ENCODE peak calls at places on chromosomes 5 and 9, in seven cellular contexts. H is Peyer's patch; X is A172; S is iris pigment epithelial cell; R is stimulated activated CD4-positive, alpha-beta T cell treated with anti-CD3 and anti-CD28 coated beads, Interleukin-2, amount 100 ng/mL, for 48 hours; V is heart left ventricle; Q is NCI-H1694. K is an unnamed sample.

GRCh38 chr5:36360311-36360710 is 58.6 kb upstream of the RANBP3L start:
- DNase-seq in S (no peak), Q (no peak), R (no peak), X (no peak), V (no peak), H (no peak), K (no peak)

GRCh38 chr5:78243639-78244038 is 50.9 kb downstream of the AP3B1 start:
- DNase-seq in Q (no peak), S (peak), X (peak), V (no peak), H (no peak), R (no peak), K (peak)

GRCh38 chr5:103469288-103470065 is 93.1 kb downstream of the NUDT12 start:
- DNase-seq in S (peak), X (no peak), R (no peak), V (no peak), H (no peak), Q (no peak), K (peak)

GRCh38 chr5:51495672-51496071 is 112.4 kb downstream of the ISL1 start:
- DNase-seq in X (peak), V (no peak), R (no peak), S (peak), Q (no peak), H (no peak), K (peak)

GRCh38 chr5:59542841-59543825 is 350.4 kb downstream of the PDE4D start:
- DNase-seq in V (peak), Q (no peak), H (no peak), X (peak), R (no peak), S (peak), K (peak)

GRCh38 chr5:94505327-94506080 is 112.9 kb downstream of the KIAA0825 start:
- DNase-seq in Q (no peak), V (no peak), R (no peak), S (no peak), X (no peak), H (no peak), K (peak)

GRCh38 chr5:113212244-113212920 is 222.4 kb downstream of the TSSK1B start:
- DNase-seq in X (no peak), H (no peak), Q (peak), R (no peak), V (peak), S (peak), K (peak)

GRCh38 chr9:136054798-136055714 is 40.0 kb downstream of the NACC2 start:
- DNase-seq in X (no peak), H (no peak), V (no peak), Q (no peak), S (no peak), R (no peak), K (no peak)

GRCh38 chr9:116087246-116087645 is 66.3 kb upstream of the PAPPA start:
- DNase-seq in V (peak), H (no peak), S (peak), R (no peak), Q (no peak), X (peak), K (peak)

GRCh38 chr9:128152133-128152780 is 3.0 kb downstream of the LCN2 start:
- DNase-seq in H (no peak), R (no peak), Q (no peak), V (no peak), X (no peak), S (no peak), K (no peak)

GRCh38 chr9:133090187-133090586 is 28.4 kb downstream of the CEL start:
- DNase-seq in R (no peak), V (no peak), X (no peak), Q (peak), S (no peak), H (no peak), K (no peak)

GRCh38 chr5:142186821-142187594 is 78.4 kb downstream of the NDFIP1 start:
- DNase-seq in S (no peak), X (no peak), R (no peak), H (no peak), V (no peak), Q (no peak), K (peak)

GRCh38 chr9:127033784-127034183 is 88.7 kb downstream of the ANGPTL2 start:
- DNase-seq in Q (no peak), X (no peak), V (no peak), S (peak), R (no peak), H (no peak), K (peak)

GRCh38 chr5:44974813-44975212 is 166.1 kb downstream of the MRPS30 start:
- DNase-seq in V (no peak), R (no peak), H (no peak), X (no peak), Q (no peak), S (no peak), K (no peak)

GRCh38 chr5:159987031-159987674 is 21.8 kb upstream of the TTC1 start:
- DNase-seq in Q (peak), S (peak), X (no peak), H (peak), V (peak), R (peak), K (peak)

GRCh38 chr5:57499262-57500050 is 16.8 kb upstream of the ACTBL2 start:
- DNase-seq in V (no peak), X (peak), S (peak), R (no peak), Q (peak), H (no peak), K (peak)

GRCh38 chr9:98117984-98118639 is 910 bp downstream of the TRIM14 start:
- DNase-seq in S (peak), X (no peak), R (peak), H (peak), V (no peak), Q (no peak), K (peak)